ENCODE peak calls at places on chromosomes 11 and 22, in four cellular contexts. One of them, this sample, is unnamed.

GRCh38 chr22:38412435-38413084 is 42.4 kb downstream of the KCNJ4 start:
- DNase-seq in lower lobe of right lung: peak; percentile 46
- DNase-seq in H9: peak; percentile 63
- DNase-seq in fibroblast of lung: no peak
- DNase-seq in this sample: no peak

GRCh38 chr11:126135182-126136176 is 72.8 kb upstream of the CDON start:
- DNase-seq in H9: no peak
- DNase-seq in fibroblast of lung: no peak
- DNase-seq in lower lobe of right lung: no peak
- DNase-seq in this sample: no peak

GRCh38 chr22:49091451-49091850 is 736.2 kb downstream of the BRD1 start:
- DNase-seq in H9: no peak
- DNase-seq in lower lobe of right lung: no peak
- DNase-seq in fibroblast of lung: no peak
- DNase-seq in this sample: no peak

GRCh38 chr11:17798253-17798652 is 63.7 kb downstream of the KCNC1 start:
- DNase-seq in lower lobe of right lung: no peak
- DNase-seq in fibroblast of lung: no peak
- DNase-seq in H9: no peak
- DNase-seq in this sample: no peak

GRCh38 chr22:27983361-27983791 is 64.3 kb upstream of the PITPNB start:
- DNase-seq in lower lobe of right lung: no peak
- DNase-seq in H9: peak; percentile 16
- DNase-seq in fibroblast of lung: no peak
- DNase-seq in this sample: no peak

GRCh38 chr22:27438271-27438980 is 363.1 kb downstream of the MN1 start:
- DNase-seq in H9: no peak
- DNase-seq in lower lobe of right lung: no peak
- DNase-seq in fibroblast of lung: peak; percentile 36
- DNase-seq in this sample: peak; percentile 43

GRCh38 chr11:118841469-118842222 is 42.0 kb upstream of the CXCR5 start:
- DNase-seq in H9: no peak
- DNase-seq in lower lobe of right lung: no peak
- DNase-seq in fibroblast of lung: no peak
- DNase-seq in this sample: no peak

GRCh38 chr11:112392860-112393259 is 132.2 kb upstream of the PLET1 start:
- DNase-seq in H9: no peak
- DNase-seq in fibroblast of lung: no peak
- DNase-seq in lower lobe of right lung: no peak
- DNase-seq in this sample: no peak

DNA sequence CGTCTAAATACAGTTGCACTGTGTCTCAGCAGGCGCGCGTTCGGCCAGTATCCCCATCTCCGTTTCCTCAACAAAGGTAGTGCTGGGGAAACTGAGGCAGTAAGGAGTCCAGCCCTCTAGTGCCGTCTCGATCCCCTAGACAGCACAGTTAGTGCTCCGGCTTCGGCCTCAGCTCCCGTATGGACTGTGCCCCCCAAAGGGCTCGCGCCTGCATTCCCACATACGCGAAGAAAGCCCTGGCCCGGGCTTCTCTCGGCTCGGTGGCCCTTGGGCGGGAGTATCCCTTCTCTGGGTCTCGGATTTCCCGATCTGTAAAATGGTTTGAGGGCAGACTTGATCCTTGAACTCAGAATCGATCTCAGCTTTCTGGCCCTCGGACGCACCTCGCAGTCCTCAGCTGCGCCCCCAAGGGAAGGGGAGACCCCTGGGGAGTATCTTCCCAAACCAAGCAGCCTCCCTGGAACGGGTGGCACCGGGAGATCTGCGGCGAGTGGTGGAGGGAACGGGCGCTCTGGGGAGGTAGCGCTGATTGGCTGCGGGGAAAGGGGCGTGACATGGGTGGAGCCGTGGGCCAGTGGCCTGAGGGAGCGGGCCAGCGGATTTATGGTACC is 759 bp upstream of the PEX16 start:
- DNase-seq in H9: peak; percentile 85
- DNase-seq in lower lobe of right lung: peak; percentile 90
- DNase-seq in fibroblast of lung: peak; percentile 63
- DNase-seq in this sample: peak; percentile 70
- H3K27ac ChIP-seq in H9: no peak overlapping the region
- H3K27ac ChIP-seq in lower lobe of right lung: peak overlapping the region; percentile 95
- H3K27ac ChIP-seq in fibroblast of lung: peak overlapping the region; percentile 94
- H3K27ac ChIP-seq in this sample: peak overlapping the region; percentile 69

DNA sequence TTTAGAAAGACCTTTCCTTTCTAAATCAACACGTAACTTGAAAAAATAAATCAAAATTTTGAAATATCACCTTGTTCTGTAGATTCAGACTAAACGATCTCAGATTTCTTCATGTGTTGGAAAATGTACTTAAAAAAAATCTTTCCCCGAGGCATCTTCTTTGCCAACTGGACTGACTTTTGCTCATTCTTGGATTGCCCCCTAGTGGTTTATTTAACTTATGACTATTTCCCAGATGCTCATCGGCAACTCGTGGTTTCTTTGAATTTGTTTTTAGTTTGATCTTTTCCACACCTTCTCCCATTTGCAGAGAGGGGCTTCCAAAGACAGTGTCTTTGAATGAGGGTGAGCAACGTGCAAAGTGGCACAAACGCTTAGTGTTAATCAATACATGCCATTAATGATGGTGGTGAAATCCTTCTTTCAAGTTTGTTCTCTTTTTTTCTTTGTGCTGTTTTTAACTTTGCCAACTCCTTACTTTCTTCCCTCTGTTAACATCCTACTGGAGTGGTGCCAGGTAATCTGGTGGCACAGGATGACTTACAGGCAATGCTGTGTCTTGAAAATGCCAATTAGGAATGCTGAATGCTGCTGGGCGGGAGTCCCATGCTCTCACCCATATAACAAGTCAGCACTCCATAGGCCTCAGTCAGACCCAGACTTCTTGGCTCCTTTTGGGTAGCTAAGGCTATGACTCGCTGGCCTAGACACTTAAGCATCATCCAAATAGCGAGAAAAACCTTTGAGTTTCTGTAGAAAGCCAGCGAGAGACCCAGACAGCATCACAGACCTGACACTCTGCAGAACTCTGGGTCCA is 18.3 kb downstream of the PRSS23 start:
- DNase-seq in H9: no peak
- DNase-seq in lower lobe of right lung: no peak
- DNase-seq in fibroblast of lung: peak; percentile 88
- DNase-seq in this sample: peak; percentile 78
- H3K27ac ChIP-seq in H9: no peak overlapping the region
- H3K27ac ChIP-seq in lower lobe of right lung: no peak overlapping the region
- H3K27ac ChIP-seq in fibroblast of lung: no peak overlapping the region
- H3K27ac ChIP-seq in this sample: peak overlapping the region; percentile 49

GRCh38 chr11:94974178-94974577 is 669 bp downstream of the KDM4D start:
- DNase-seq in H9: no peak
- DNase-seq in fibroblast of lung: no peak
- DNase-seq in lower lobe of right lung: no peak
- DNase-seq in this sample: no peak
- H3K27ac ChIP-seq in H9: no peak overlapping the region
- H3K27ac ChIP-seq in fibroblast of lung: no peak overlapping the region
- H3K27ac ChIP-seq in lower lobe of right lung: peak overlapping the region; percentile 82
- H3K27ac ChIP-seq in this sample: no peak overlapping the region

GRCh38 chr11:95912902-95913560 is 10.9 kb downstream of the MTMR2 start:
- DNase-seq in H9: no peak
- DNase-seq in fibroblast of lung: peak; percentile 85
- DNase-seq in lower lobe of right lung: no peak
- DNase-seq in this sample: peak; percentile 47

GRCh38 chr11:95911369-95911759 is 12.5 kb downstream of the MTMR2 start:
- DNase-seq in H9: no peak
- DNase-seq in fibroblast of lung: no peak
- DNase-seq in lower lobe of right lung: no peak
- DNase-seq in this sample: no peak

GRCh38 chr11:95915051-95915450 is 8.9 kb downstream of the MTMR2 start:
- DNase-seq in H9: no peak
- DNase-seq in fibroblast of lung: no peak
- DNase-seq in lower lobe of right lung: no peak
- DNase-seq in this sample: no peak

GRCh38 chr11:95916049-95916448 is 7.9 kb downstream of the MTMR2 start:
- DNase-seq in H9: no peak
- DNase-seq in fibroblast of lung: no peak
- DNase-seq in lower lobe of right lung: no peak
- DNase-seq in this sample: no peak

DNA sequence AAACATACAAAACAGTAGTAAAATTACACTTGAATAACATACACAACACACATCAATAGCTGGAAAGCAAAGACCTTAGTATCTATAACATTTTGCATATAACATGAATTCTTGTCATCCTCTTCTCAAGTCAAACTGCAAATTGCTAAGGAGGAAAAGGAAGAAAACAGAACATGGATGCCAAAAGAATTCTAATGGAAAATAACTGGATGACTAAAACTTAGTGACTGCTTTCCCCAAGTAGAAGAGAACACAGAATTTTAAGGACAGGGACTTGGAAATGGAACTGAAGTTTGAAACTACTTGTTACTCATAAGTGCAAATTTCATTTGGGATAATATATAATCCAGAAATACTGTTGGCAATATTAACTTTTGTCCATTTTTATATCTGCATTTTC is 10.1 kb downstream of the MTMR2 start:
- DNase-seq in lower lobe of right lung: no peak
- DNase-seq in H9: no peak
- DNase-seq in fibroblast of lung: no peak
- DNase-seq in this sample: no peak
- H3K27ac ChIP-seq in lower lobe of right lung: no peak overlapping the region
- H3K27ac ChIP-seq in H9: no peak overlapping the region
- H3K27ac ChIP-seq in fibroblast of lung: peak overlapping the region; percentile 36
- H3K27ac ChIP-seq in this sample: no peak overlapping the region

GRCh38 chr11:68092411-68092810 is 28.8 kb downstream of the CHKA start:
- DNase-seq in H9: no peak
- DNase-seq in lower lobe of right lung: no peak
- DNase-seq in fibroblast of lung: no peak
- DNase-seq in this sample: no peak

GRCh38 chr11:68093565-68093964 is 27.6 kb downstream of the CHKA start:
- DNase-seq in fibroblast of lung: peak; percentile 3
- DNase-seq in H9: no peak
- DNase-seq in lower lobe of right lung: no peak
- DNase-seq in this sample: no peak

GRCh38 chr11:68090706-68091105 is 30.5 kb downstream of the CHKA start:
- DNase-seq in fibroblast of lung: no peak
- DNase-seq in lower lobe of right lung: no peak
- DNase-seq in H9: no peak
- DNase-seq in this sample: peak; percentile 39

DNA sequence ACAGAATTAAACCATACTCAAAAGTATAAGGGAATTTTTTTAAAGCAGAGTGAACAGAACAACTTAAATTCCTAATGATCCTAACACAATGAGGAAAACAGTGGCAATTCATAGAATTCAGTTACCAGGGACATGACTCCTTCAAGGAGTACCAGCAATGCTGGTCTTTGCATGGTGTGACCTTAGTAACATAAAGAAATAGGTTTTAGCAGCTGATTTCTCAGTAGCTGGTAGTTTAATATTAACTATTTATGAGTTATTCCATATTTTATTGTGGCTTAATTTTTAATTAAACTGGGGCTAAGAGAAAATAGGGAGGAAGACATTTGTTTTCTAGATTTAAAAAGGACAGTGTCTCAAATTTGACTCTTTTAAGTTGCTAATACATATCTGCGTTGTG is 30.9 kb downstream of the CHKA start:
- DNase-seq in fibroblast of lung: no peak
- DNase-seq in lower lobe of right lung: no peak
- DNase-seq in H9: no peak
- DNase-seq in this sample: no peak
- H3K27ac ChIP-seq in fibroblast of lung: no peak overlapping the region
- H3K27ac ChIP-seq in lower lobe of right lung: peak overlapping the region; percentile 39
- H3K27ac ChIP-seq in H9: no peak overlapping the region
- H3K27ac ChIP-seq in this sample: no peak overlapping the region

DNA sequence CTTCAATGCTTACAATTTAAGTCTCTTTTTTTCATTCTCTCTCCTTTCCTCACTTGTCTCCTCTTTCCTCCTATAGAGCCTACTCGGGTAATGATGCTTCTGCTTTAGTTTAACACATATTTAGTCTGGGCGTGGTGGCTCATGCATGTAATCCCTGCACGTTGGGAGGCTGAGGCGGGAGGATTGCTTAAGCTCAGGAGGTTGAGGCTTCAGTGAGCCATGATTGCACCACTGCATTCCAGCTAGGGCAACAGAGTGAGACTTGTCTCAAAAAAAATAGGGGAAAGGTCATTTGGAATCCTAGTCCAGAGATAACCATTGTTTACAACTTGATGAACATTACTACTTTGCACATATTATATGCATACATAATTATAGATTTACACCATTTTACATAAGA is 1.4 kb upstream of the CCT8L2 start:
- DNase-seq in lower lobe of right lung: no peak
- DNase-seq in H9: no peak
- DNase-seq in fibroblast of lung: no peak
- DNase-seq in this sample: no peak
- H3K27ac ChIP-seq in lower lobe of right lung: no peak overlapping the region
- H3K27ac ChIP-seq in H9: no peak overlapping the region
- H3K27ac ChIP-seq in fibroblast of lung: no peak overlapping the region
- H3K27ac ChIP-seq in this sample: no peak overlapping the region